ENCODE peak calls at places on chromosome 15, in nine cellular contexts. F, B, U, E, I, T, R, G and D are unnamed samples. For H3K9me3, the result is how much of the 10 kb centered on the place peaks cover.

GRCh38 chr15:72116680-72117447 is 1.1 kb downstream of the MYO9A start:
- DNase-seq in F (no peak), B (peak), U (no peak), E (peak), I (peak), T (no peak), R (no peak), G (no peak), D (peak)

GRCh38 chr15:38251726-38252480 is 733 bp upstream of the SPRED1 start:
- DNase-seq in F (peak), B (peak), U (peak), E (peak), I (peak), T (peak), R (peak), G (peak), D (peak)

GRCh38 chr15:40296561-40297230 is 11.0 kb downstream of the PLCB2 start:
- DNase-seq in F (peak), B (no peak), U (no peak), E (no peak), I (no peak), T (no peak), R (peak), G (no peak), D (no peak)

GRCh38 chr15:65841121-65841930 is 28.0 kb upstream of the RAB11A start:
- DNase-seq in F (peak), B (peak), U (peak), E (no peak), I (no peak), T (no peak), R (no peak), G (peak), D (no peak)

GRCh38 chr15:40955930-40956542 is 2.8 kb downstream of the CHAC1 start:
- DNase-seq in F (no peak), B (no peak), U (no peak), E (no peak), I (no peak), T (no peak), R (peak), G (no peak), D (no peak)

GRCh38 chr15:35308802-35309201 is 223.7 kb upstream of the NANOGP8 start:
- DNase-seq in F (no peak), B (peak), U (no peak), E (no peak), I (peak), T (no peak), R (no peak), G (no peak), D (peak)

GRCh38 chr15:69914960-69915359 is 182.8 kb downstream of the TLE3 start:
- DNase-seq in F (no peak), B (no peak), U (no peak), E (no peak), I (no peak), T (no peak), R (no peak), G (peak), D (no peak)

GRCh38 chr15:37771462-37771861 is 163.0 kb upstream of the TMCO5A start:
- DNase-seq in F (no peak), B (peak), U (no peak), E (no peak), I (no peak), T (no peak), R (no peak), G (no peak), D (no peak)

GRCh38 chr15:59550961-59551360 is 60.6 kb upstream of the GCNT3 start:
- DNase-seq in F (no peak), B (no peak), U (no peak), E (no peak), I (no peak), T (no peak), R (no peak), G (no peak), D (no peak)

GRCh38 chr15:65660927-65661326 is 39.2 kb downstream of the SLC24A1 start:
- DNase-seq in F (no peak), B (peak), U (no peak), E (no peak), I (no peak), T (no peak), R (no peak), G (no peak), D (no peak)

GRCh38 chr15:96352594-96353377 is 22.3 kb downstream of the NR2F2 start:
- DNase-seq in F (no peak), B (no peak), U (no peak), E (no peak), I (no peak), T (no peak), R (peak), G (no peak), D (no peak)

GRCh38 chr15:39887832-39888231 is 32.2 kb downstream of the GPR176 start:
- DNase-seq in F (no peak), B (peak), U (peak), E (peak), I (no peak), T (no peak), R (no peak), G (no peak), D (no peak)

GRCh38 chr15:43880406-43881184 is 53.8 kb downstream of the WDR76 start:
- DNase-seq in F (no peak), B (peak), U (no peak), E (no peak), I (no peak), T (no peak), R (peak), G (no peak), D (no peak)
- H3K27ac ChIP-seq in F (no peak), B (peak), U (no peak), E (no peak), I (peak), T (no peak), R (no peak), G (no peak), D (peak)

GRCh38 chr15:26201177-26201858 is 338.2 kb upstream of the ATP10A start:
- DNase-seq in F (no peak), B (no peak), U (no peak), E (no peak), I (no peak), T (no peak), R (no peak), G (no peak), D (no peak)

GRCh38 chr15:26200427-26200826 is 337.3 kb upstream of the ATP10A start:
- DNase-seq in F (no peak), B (no peak), U (no peak), E (no peak), I (no peak), T (no peak), R (no peak), G (no peak), D (no peak)

GRCh38 chr15:26197719-26198118 is 334.6 kb upstream of the ATP10A start:
- DNase-seq in F (no peak), B (no peak), U (no peak), E (no peak), I (no peak), T (no peak), R (no peak), G (no peak), D (no peak)
- H3K9me3 ChIP-seq in F (under half), B (under half), U (under half), E (under half), I (under half), T (under half), R (under half), G (under half), D (under half)

GRCh38 chr15:79522656-79523055 is 90.5 kb downstream of the MINAR1 start:
- DNase-seq in F (no peak), B (no peak), U (no peak), E (no peak), I (no peak), T (no peak), R (no peak), G (no peak), D (no peak)
- H3K27ac ChIP-seq in F (no peak), B (no peak), U (no peak), E (no peak), I (no peak), T (no peak), R (no peak), G (no peak), D (no peak)

GRCh38 chr15:20349774-20350498 is 191.7 kb downstream of the GOLGA6L6 start:
- DNase-seq in F (peak), B (no peak), U (no peak), E (no peak), I (no peak), T (no peak), R (peak), G (peak), D (peak)
- H3K9me3 ChIP-seq in F (under half), B (under half), U (half or more), E (under half), I (under half), T (under half), R (under half), G (under half), D (under half)

GRCh38 chr15:100672959-100673358 is 70.6 kb downstream of the ASB7 start:
- DNase-seq in F (no peak), B (peak), U (no peak), E (no peak), I (no peak), T (no peak), R (no peak), G (no peak), D (no peak)
- H3K27ac ChIP-seq in F (no peak), B (no peak), U (no peak), E (peak), I (no peak), T (no peak), R (no peak), G (no peak), D (no peak)

GRCh38 chr15:79916424-79916823 is 19.6 kb upstream of the MTHFS start:
- DNase-seq in F (no peak), B (no peak), U (no peak), E (no peak), I (no peak), T (no peak), R (no peak), G (no peak), D (no peak)
- H3K9me3 ChIP-seq in F (half or more), B (under half), U (half or more), E (half or more), I (half or more), T (under half), R (under half), G (half or more), D (under half)